ENCODE peak calls at places on chromosomes 7 and 10, in ten cellular contexts. M is gastrocnemius medialis, N is pancreas, W is BJ, A is spleen, T is GM06990, C is psoas muscle, D is astrocyte of the cerebellum, F is PC-9, K is prostate gland. X is an unnamed sample.

GRCh38 chr7:8724080-8724718 is 290.8 kb downstream of the NXPH1 start:
- DNase-seq in M (no peak), N (peak; percentile 17), W (no peak), A (no peak), T (no peak), C (no peak), D (no peak), F (peak; percentile 31), K (no peak), X (peak; percentile 0)

GRCh38 chr7:140570120-140570519 is 70.5 kb downstream of the DENND2A start:
- DNase-seq in M (no peak), N (no peak), W (no peak), A (peak; percentile 25), T (no peak), C (no peak), D (no peak), F (no peak), K (no peak), X (no peak)

GRCh38 chr7:129501760-129502707 is at the start of gene SMKR1:
- DNase-seq in M (peak; percentile 17), N (peak; percentile 94), W (no peak), A (peak; percentile 98), T (peak; percentile 92), C (peak; percentile 88), D (no peak), F (peak; percentile 89), K (peak; percentile 68), X (no peak)

GRCh38 chr7:101243786-101244384 is 996 bp downstream of the FIS1 start:
- DNase-seq in M (no peak), N (peak; percentile 93), W (no peak), A (no peak), T (no peak), C (no peak), D (no peak), F (peak; percentile 79), K (no peak), X (no peak)

GRCh38 chr7:140327261-140327661 is 71.1 kb downstream of the SLC37A3 start:
- DNase-seq in M (no peak), N (no peak), W (no peak), A (peak; percentile 12), T (no peak), C (no peak), D (no peak), F (no peak), K (peak; percentile 32), X (no peak)

GRCh38 chr7:111827863-111828504 is 265.7 kb upstream of the IMMP2L start:
- DNase-seq in M (no peak), N (no peak), W (no peak), A (no peak), T (no peak), C (no peak), D (peak; percentile 29), F (peak; percentile 37), K (no peak), X (peak; percentile 13)

GRCh38 chr10:93333278-93333978 is 148.7 kb downstream of the MYOF start:
- DNase-seq in M (no peak), N (no peak), W (no peak), A (no peak), T (no peak), C (no peak), D (no peak), F (peak; percentile 73), K (no peak), X (no peak)

GRCh38 chr10:99279626-99280111 is 44.0 kb upstream of the HPSE2 start:
- DNase-seq in M (no peak), N (no peak), W (peak; percentile 91), A (no peak), T (no peak), C (no peak), D (peak; percentile 4), F (no peak), K (no peak), X (no peak)

GRCh38 chr7:113561446-113561845 is 357.4 kb downstream of the PPP1R3A start:
- DNase-seq in M (no peak), N (no peak), W (peak; percentile 4), A (no peak), T (no peak), C (no peak), D (peak; percentile 49), F (no peak), K (no peak), X (no peak)

GRCh38 chr10:28838908-28839307 is 161.6 kb downstream of the BAMBI start:
- DNase-seq in M (no peak), N (no peak), W (no peak), A (no peak), T (no peak), C (no peak), D (no peak), F (no peak), K (no peak), X (no peak)

GRCh38 chr10:119090026-119090808 is 9.6 kb upstream of the EIF3A start:
- DNase-seq in M (no peak), N (no peak), W (no peak), A (no peak), T (peak; percentile 37), C (no peak), D (no peak), F (no peak), K (no peak), X (no peak)

GRCh38 chr7:27168265-27168947 is 3.1 kb upstream of the HOXA9 start:
- DNase-seq in M (no peak), N (peak; percentile 61), W (no peak), A (peak; percentile 71), T (no peak), C (peak; percentile 88), D (no peak), F (no peak), K (peak; percentile 79), X (no peak)
- TF ChIP-seq CTCF in M (no peak), N (no peak), W (peak; percentile 22), A (no peak), T (no peak), C (no peak), D (no peak), F (no peak), K (no peak), X (no peak)

DNA sequence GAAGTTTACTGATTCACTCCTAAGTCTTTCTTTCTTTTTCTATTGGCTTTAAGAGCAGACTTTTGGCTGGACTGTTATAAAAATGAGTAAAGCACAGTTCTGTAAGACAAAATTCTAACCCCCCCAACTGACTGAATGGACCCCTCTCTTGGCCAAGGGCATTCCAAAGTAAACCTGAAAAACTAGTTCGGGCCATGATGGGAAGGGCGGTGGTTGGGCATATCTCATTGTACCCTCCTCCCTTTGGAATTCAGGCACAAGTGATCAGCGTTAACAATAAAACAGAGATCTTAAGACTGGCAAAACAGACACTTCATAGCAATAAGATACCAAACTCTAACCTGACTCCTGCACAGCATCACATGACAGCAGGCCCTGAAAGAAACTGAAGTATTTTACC is 6.1 kb upstream of the KIF20B start:
- DNase-seq in M (no peak), N (no peak), W (no peak), A (no peak), T (no peak), C (no peak), D (no peak), F (peak; percentile 59), K (no peak), X (no peak)
- H3K4me3 ChIP-seq in M (no peak overlapping the region), N (no peak overlapping the region), W (no peak overlapping the region), A (no peak overlapping the region), T (no peak overlapping the region), C (no peak overlapping the region), D (no peak overlapping the region), F (no peak overlapping the region), K (no peak overlapping the region), X (no peak overlapping the region)

GRCh38 chr7:151720297-151720696 is 156.6 kb downstream of the PRKAG2 start:
- DNase-seq in M (no peak), N (no peak), W (no peak), A (no peak), T (no peak), C (no peak), D (no peak), F (no peak), K (no peak), X (no peak)

GRCh38 chr7:151717918-151718317 is 159.0 kb downstream of the PRKAG2 start:
- DNase-seq in M (no peak), N (no peak), W (no peak), A (no peak), T (no peak), C (no peak), D (no peak), F (no peak), K (no peak), X (no peak)

GRCh38 chr7:151717415-151717814 is 159.5 kb downstream of the PRKAG2 start:
- DNase-seq in M (no peak), N (no peak), W (no peak), A (no peak), T (no peak), C (no peak), D (no peak), F (no peak), K (no peak), X (no peak)

GRCh38 chr7:151719895-151720238 is 157.0 kb downstream of the PRKAG2 start:
- DNase-seq in M (no peak), N (no peak), W (no peak), A (no peak), T (no peak), C (no peak), D (no peak), F (no peak), K (no peak), X (no peak)

DNA sequence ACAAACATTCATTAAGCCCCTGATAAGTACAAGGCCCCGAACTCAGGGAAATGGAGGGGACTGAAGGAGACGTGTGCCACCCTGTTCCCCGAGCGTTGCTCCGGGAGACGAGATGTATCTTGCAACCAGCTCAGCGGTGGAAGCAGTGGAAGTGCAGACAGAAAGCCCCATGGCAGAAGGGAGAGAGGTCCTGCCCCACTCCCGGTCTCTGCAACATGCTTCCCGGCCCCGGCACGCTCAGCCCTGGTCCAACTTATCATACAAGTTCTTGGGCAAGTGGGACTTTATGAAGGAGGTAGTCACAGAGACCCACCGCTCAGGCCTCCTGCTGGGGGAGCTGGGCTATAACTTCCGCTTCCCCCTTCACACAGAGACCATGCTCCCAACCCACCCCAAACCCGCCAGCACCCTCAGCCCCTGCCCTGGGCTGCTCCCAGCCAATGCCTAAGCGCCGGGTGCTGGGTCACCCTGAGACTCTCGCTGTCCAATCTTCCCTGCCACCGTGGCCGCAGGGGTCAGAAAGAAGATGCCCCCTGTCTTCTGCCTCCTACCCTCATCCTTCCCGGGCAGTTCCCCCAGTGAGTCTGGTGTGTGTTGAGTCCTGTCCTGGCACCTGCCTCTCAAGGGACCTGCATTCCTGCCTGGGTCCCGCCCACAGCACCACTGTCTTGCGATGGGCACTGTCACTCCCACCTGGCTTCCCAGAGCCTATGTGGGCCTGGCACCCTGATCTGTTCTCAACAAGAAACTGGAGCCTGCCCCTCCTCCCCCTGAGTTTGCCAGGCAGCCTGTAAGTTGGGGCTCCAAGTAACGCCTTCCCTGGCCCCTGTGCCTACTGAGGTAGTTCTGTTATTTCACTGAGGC is 157.7 kb downstream of the PRKAG2 start:
- DNase-seq in M (no peak), N (no peak), W (no peak), A (no peak), T (no peak), C (no peak), D (no peak), F (no peak), K (no peak), X (no peak)
- TF ChIP-seq CTCF in M (no peak), N (no peak), W (no peak), A (no peak), T (no peak), C (no peak), D (no peak), F (no peak), K (no peak), X (no peak)

DNA sequence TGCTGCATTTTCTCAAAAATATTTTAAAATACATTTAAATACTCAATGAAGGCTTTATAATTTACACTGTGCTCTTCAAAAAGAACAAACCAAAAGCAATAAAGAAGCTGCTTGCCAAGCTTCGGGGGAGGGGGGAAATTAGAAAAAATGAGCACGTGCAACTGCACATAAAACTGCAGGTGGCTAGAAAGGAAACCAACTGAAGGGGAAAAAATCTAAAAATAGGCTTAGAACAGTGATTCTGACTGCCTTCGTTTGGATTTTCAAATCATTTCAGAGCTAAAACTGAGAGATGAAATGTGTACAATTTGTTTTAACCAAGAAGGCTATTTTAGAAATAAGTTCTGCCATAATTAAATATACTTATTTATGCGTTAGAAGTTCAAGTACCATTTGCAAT is 61.4 kb downstream of the ABI1 start:
- DNase-seq in M (no peak), N (no peak), W (no peak), A (no peak), T (peak; percentile 68), C (no peak), D (no peak), F (no peak), K (no peak), X (no peak)
- H3K4me3 ChIP-seq in M (no peak overlapping the region), N (no peak overlapping the region), W (no peak overlapping the region), A (no peak overlapping the region), T (no peak overlapping the region), C (no peak overlapping the region), D (no peak overlapping the region), F (no peak overlapping the region), K (no peak overlapping the region), X (no peak overlapping the region)

X was measured in retinal pigment epithelial cell.